ENCODE peak calls at places on chromosomes 3 and 15, in four cellular contexts. One of them, this sample, is unnamed.

GRCh38 chr3:186789554-186790260 is 6.3 kb downstream of the EIF4A2 start:
- DNase-seq in NCI-H1105 treated with DMSO at 0.1 percent for 48 hours: peak
- DNase-seq in EL: no peak
- DNase-seq in central memory CD4-positive, alpha-beta T cell: no peak
- DNase-seq in this sample: peak

GRCh38 chr15:57027596-57027995 is 109.2 kb downstream of the TCF12 start:
- DNase-seq in NCI-H1105 treated with DMSO at 0.1 percent for 48 hours: no peak
- DNase-seq in EL: no peak
- DNase-seq in central memory CD4-positive, alpha-beta T cell: no peak
- DNase-seq in this sample: no peak

GRCh38 chr15:57547243-57547755 is 44.4 kb upstream of the MYZAP start:
- DNase-seq in NCI-H1105 treated with DMSO at 0.1 percent for 48 hours: no peak
- DNase-seq in EL: no peak
- DNase-seq in central memory CD4-positive, alpha-beta T cell: no peak
- DNase-seq in this sample: no peak

GRCh38 chr15:59001946-59002345 is 14.5 kb downstream of the RNF111 start:
- DNase-seq in NCI-H1105 treated with DMSO at 0.1 percent for 48 hours: no peak
- DNase-seq in EL: no peak
- DNase-seq in central memory CD4-positive, alpha-beta T cell: no peak
- DNase-seq in this sample: no peak

GRCh38 chr3:4517095-4517494 is 23.9 kb downstream of the ITPR1 start:
- DNase-seq in NCI-H1105 treated with DMSO at 0.1 percent for 48 hours: no peak
- DNase-seq in EL: no peak
- DNase-seq in central memory CD4-positive, alpha-beta T cell: no peak
- DNase-seq in this sample: no peak

GRCh38 chr15:88897456-88898194 is 2.3 kb upstream of the HAPLN3 start:
- DNase-seq in NCI-H1105 treated with DMSO at 0.1 percent for 48 hours: peak
- DNase-seq in EL: peak
- DNase-seq in central memory CD4-positive, alpha-beta T cell: peak
- DNase-seq in this sample: peak

GRCh38 chr3:195596648-195597628 is 13.2 kb upstream of the APOD start:
- DNase-seq in NCI-H1105 treated with DMSO at 0.1 percent for 48 hours: no peak
- DNase-seq in EL: no peak
- DNase-seq in central memory CD4-positive, alpha-beta T cell: no peak
- DNase-seq in this sample: no peak

GRCh38 chr3:14991148-14991742 is 43.9 kb downstream of the NR2C2 start:
- DNase-seq in NCI-H1105 treated with DMSO at 0.1 percent for 48 hours: no peak
- DNase-seq in EL: no peak
- DNase-seq in central memory CD4-positive, alpha-beta T cell: no peak
- DNase-seq in this sample: no peak

GRCh38 chr3:192845196-192845855 is 72.3 kb downstream of the MB21D2 start:
- DNase-seq in NCI-H1105 treated with DMSO at 0.1 percent for 48 hours: no peak
- DNase-seq in EL: peak
- DNase-seq in central memory CD4-positive, alpha-beta T cell: no peak
- DNase-seq in this sample: no peak

GRCh38 chr3:182803596-182803995 is 10.3 kb downstream of the ATP11B start:
- DNase-seq in NCI-H1105 treated with DMSO at 0.1 percent for 48 hours: no peak
- DNase-seq in EL: no peak
- DNase-seq in central memory CD4-positive, alpha-beta T cell: no peak
- DNase-seq in this sample: no peak

GRCh38 chr3:76387000-76387399 is 601.7 kb upstream of the ZNF717 start:
- DNase-seq in NCI-H1105 treated with DMSO at 0.1 percent for 48 hours: no peak
- DNase-seq in EL: no peak
- DNase-seq in central memory CD4-positive, alpha-beta T cell: no peak
- DNase-seq in this sample: no peak

GRCh38 chr15:57320543-57321220 is 55.6 kb upstream of the CGNL1 start:
- DNase-seq in NCI-H1105 treated with DMSO at 0.1 percent for 48 hours: no peak
- DNase-seq in EL: no peak
- DNase-seq in central memory CD4-positive, alpha-beta T cell: no peak
- DNase-seq in this sample: no peak